ENCODE peak calls at places on chromosomes 13 and 19, in seven cellular contexts. Y is aorta, W is esophagus muscularis mucosa, O is tibial nerve, V is dorsolateral prefrontal cortex, H is WERI-Rb-1, T is left ventricle myocardium inferior. E is an unnamed sample.

GRCh38 chr19:17281391-17282304 is at the start of gene ANKLE1:
- DNase-seq in Y (peak; percentile 76), W (no peak), O (no peak), V (peak; percentile 45), H (no peak), T (peak; percentile 27), E (no peak)

GRCh38 chr13:110616103-110617101 is 1.1 kb downstream of the NAXD start:
- DNase-seq in Y (peak; percentile 86), W (no peak), O (no peak), V (no peak), H (peak; percentile 51), T (no peak), E (peak; percentile 78)

GRCh38 chr13:101986316-101986715 is 415.5 kb downstream of the FGF14 start:
- DNase-seq in Y (no peak), W (no peak), O (no peak), V (no peak), H (no peak), T (no peak), E (no peak)

GRCh38 chr13:96710166-96710866 is 284.0 kb downstream of the OXGR1 start:
- DNase-seq in Y (no peak), W (no peak), O (no peak), V (no peak), H (no peak), T (no peak), E (no peak)

GRCh38 chr13:26558074-26558805 is 757 bp downstream of the WASF3 start:
- DNase-seq in Y (peak; percentile 80), W (no peak), O (no peak), V (no peak), H (no peak), T (peak; percentile 27), E (no peak)

GRCh38 chr13:103222683-103223082 is 156.5 kb upstream of the SLC10A2 start:
- DNase-seq in Y (no peak), W (no peak), O (no peak), V (no peak), H (no peak), T (no peak), E (no peak)

GRCh38 chr13:91630916-91631315 is 232.5 kb downstream of the GPC5 start:
- DNase-seq in Y (no peak), W (no peak), O (no peak), V (no peak), H (no peak), T (no peak), E (no peak)

GRCh38 chr13:76049397-76049746 is 413.2 kb downstream of the LMO7 start:
- DNase-seq in Y (no peak), W (no peak), O (no peak), V (no peak), H (no peak), T (no peak), E (no peak)

GRCh38 chr19:56491399-56491798 is 14.3 kb upstream of the ZNF667 start:
- DNase-seq in Y (no peak), W (no peak), O (no peak), V (no peak), H (no peak), T (no peak), E (no peak)

GRCh38 chr19:4870025-4870700 is 2.7 kb upstream of the PLIN3 start:
- DNase-seq in Y (peak; percentile 87), W (no peak), O (no peak), V (no peak), H (peak; percentile 44), T (no peak), E (no peak)

GRCh38 chr13:41827507-41828213 is 133.2 kb downstream of the VWA8 start:
- DNase-seq in Y (no peak), W (no peak), O (peak; percentile 32), V (no peak), H (no peak), T (no peak), E (no peak)

GRCh38 chr13:72726721-72727416 is 560 bp downstream of the MZT1 start:
- DNase-seq in Y (peak; percentile 80), W (no peak), O (no peak), V (peak; percentile 24), H (peak; percentile 66), T (peak; percentile 42), E (peak; percentile 72)

DNA sequence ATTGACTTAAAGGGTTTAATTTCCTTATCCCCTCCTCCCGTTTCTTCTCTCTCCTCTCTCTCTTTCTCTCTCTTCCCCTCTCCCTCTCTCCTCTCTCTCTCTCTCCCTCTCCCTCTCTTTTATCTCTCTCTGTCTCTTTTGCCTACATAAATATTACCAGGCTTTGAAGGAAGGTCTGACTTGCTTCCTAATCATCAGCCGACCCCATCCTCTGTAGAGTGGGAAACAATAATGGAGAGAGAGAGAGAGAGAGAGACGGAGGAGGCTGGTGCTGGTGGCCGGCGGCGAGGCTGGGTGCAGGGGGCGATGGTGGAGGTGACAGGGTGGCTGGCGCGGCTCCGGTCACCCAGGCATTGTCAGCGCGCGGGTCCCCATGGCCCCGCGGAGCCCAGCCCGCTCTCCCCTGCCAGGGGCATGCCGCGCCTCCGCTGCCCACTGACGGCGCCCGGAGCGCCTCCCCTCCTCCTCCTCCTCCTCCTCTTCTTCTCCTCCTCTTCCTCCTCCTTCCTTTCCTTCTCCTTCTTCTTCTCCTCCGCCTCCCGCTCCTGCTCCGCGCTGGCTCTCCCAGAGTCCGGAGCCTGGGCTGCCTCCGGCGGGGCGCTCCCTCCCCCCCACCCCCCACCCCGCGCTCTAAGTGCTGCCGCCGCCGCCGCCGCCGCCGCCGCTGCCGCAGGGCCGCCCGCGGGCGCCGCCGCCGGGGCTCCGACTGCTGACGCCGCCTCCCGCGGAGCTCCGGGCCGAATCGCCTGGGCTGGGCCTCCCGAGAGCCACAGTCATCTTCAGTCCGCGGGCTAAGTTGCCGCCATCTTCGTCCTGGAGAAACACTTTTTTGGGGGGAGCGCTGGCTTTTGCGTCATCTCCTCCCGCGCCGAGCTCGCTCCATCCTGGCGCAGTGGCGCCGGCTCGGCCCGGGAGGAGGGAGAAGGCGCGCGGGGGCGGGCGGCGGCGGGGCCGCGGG is 348.4 kb downstream of the LIG4 start:
- DNase-seq in Y (no peak), W (no peak), O (no peak), V (peak; percentile 59), H (peak; percentile 67), T (no peak), E (no peak)
- H3K4me3 ChIP-seq in Y (peak overlapping the region; percentile 52), W (peak overlapping the region; percentile 48), O (peak overlapping the region; percentile 13), V (peak overlapping the region; percentile 56), H (peak overlapping the region; percentile 87), T (peak overlapping the region; percentile 59), E (peak overlapping the region; percentile 72)

DNA sequence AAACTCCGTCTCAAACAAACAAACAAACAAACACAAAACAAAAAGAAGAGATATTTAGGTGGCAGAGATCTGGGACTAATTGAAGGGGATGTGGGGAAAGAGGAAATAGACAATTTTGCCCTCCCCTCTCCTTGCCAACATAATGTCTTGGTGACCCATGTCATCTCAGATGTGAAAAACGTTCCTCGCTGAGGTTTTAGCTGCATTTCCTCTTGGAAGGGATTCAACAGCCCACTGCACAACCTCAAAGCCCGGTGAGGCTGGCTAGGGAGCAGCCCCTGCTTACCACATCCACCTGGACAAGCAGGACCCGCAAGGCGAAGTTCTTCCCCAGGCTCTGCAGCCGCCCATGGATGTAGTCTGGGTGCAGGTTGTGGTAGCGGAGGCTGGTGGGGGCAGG is 4.9 kb downstream of the ERCC1 start:
- DNase-seq in Y (no peak), W (no peak), O (no peak), V (no peak), H (no peak), T (no peak), E (no peak)
- H3K4me3 ChIP-seq in Y (no peak overlapping the region), W (no peak overlapping the region), O (no peak overlapping the region), V (no peak overlapping the region), H (no peak overlapping the region), T (no peak overlapping the region), E (no peak overlapping the region)

DNA sequence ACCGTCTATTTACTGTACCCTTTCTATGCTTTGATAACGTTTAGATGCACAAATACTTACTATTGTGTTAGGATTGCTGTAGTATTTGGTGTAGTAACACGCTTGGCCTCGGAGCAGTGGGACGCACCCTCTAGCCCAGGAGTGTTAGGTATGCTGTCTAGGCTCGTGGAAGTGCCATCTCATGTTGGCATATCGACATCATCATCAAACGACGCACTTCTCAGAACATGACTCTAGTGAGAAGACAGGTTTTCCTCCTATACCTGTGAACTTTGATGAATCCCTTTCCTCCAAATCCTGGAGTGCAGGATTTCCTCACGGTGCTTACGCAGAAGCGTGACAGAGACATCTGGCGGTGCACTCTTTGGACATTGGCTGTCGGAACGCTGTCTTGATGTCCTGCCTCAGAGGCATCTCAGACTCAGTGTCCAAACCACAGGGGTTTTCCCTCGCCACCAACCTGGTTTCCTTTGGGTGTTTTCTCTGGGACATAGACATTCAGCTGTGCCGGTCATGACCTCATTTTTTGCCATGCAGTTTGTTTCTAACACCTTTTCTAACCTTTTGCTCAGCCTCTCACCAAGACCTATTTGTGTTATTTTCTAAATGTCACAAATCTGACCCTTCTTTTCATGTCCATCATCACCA is 6.3 kb downstream of the SNRNP70 start:
- DNase-seq in Y (no peak), W (no peak), O (no peak), V (no peak), H (no peak), T (no peak), E (no peak)
- H3K4me3 ChIP-seq in Y (no peak overlapping the region), W (no peak overlapping the region), O (no peak overlapping the region), V (no peak overlapping the region), H (no peak overlapping the region), T (no peak overlapping the region), E (no peak overlapping the region)

DNA sequence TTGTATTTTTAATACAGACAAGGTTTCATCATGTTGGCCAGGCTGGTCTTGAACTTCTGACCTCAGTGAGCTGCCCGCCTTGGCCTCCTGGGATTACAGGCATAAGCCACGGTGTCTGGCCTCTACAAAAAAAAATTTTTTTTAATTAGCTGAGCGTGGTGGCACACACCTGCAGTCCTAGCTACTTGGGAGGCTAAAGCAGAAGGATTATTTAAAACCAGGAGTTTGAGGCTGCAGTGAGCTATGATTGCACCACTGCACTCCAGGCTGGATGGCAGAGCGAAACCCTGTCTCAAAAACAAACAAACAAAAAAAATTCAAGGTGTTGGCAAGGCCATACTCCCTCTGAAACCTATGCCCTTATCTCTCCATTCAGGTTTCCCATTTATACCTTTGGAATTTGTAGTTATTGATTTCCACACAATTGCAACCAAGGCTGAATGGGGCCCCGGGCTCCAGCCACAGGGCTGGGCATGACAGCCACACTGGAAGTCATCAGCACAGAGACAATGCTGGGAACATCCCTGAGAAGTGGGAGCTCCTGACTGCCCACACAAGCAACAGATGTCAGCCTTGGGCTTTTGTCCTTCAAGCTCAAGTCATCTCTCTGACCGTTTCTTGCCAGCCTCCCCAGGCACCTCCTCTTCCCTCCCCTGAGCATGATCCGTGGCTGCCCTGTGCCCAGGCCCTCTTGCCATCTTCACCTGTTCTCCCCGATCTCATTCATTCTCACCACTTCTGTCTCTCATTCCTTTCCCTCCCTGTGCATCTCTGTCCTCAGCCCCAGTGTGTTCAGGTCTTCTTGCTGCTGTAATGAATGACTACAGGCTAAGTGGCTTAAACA is 27.2 kb upstream of the CALM3 start:
- DNase-seq in Y (no peak), W (no peak), O (no peak), V (no peak), H (peak; percentile 21), T (no peak), E (no peak)
- H3K4me3 ChIP-seq in Y (no peak overlapping the region), W (no peak overlapping the region), O (no peak overlapping the region), V (no peak overlapping the region), H (peak overlapping the region; percentile 24), T (no peak overlapping the region), E (no peak overlapping the region)